ENCODE peak calls at places on chromosomes 1 and 21, in eight cellular contexts. N, E, K, C, F, Z, P and L are unnamed samples.

GRCh38 chr21:17512245-17513213 is at the start of gene CXADR:
- DNase-seq in N (peak; percentile 57), E (peak; percentile 44), K (no peak), C (no peak), F (peak; percentile 73), Z (peak; percentile 72), P (peak; percentile 15), L (peak; percentile 86)

GRCh38 chr1:204573563-204573925 is 57.3 kb downstream of the MDM4 start:
- DNase-seq in N (peak; percentile 30), E (no peak), K (no peak), C (no peak), F (no peak), Z (no peak), P (no peak), L (no peak)

GRCh38 chr21:28943631-28944030 is 49.0 kb downstream of the LTN1 start:
- DNase-seq in N (no peak), E (no peak), K (no peak), C (no peak), F (no peak), Z (no peak), P (no peak), L (no peak)

GRCh38 chr1:248840946-248841345 is 2.9 kb downstream of the ZNF672 start:
- DNase-seq in N (no peak), E (no peak), K (no peak), C (no peak), F (no peak), Z (no peak), P (no peak), L (no peak)

GRCh38 chr1:57966751-57967406 is 543.0 kb upstream of the DAB1 start:
- DNase-seq in N (no peak), E (no peak), K (no peak), C (peak; percentile 8), F (no peak), Z (no peak), P (no peak), L (no peak)

GRCh38 chr1:207282496-207283380 is 38.7 kb upstream of the CD55 start:
- DNase-seq in N (no peak), E (no peak), K (no peak), C (no peak), F (no peak), Z (no peak), P (no peak), L (no peak)

GRCh38 chr1:177278626-177279390 is 108.0 kb downstream of the BRINP2 start:
- DNase-seq in N (no peak), E (no peak), K (no peak), C (no peak), F (no peak), Z (no peak), P (no peak), L (no peak)

GRCh38 chr21:21734088-21734487 is 735.9 kb downstream of the NCAM2 start:
- DNase-seq in N (no peak), E (no peak), K (no peak), C (no peak), F (no peak), Z (no peak), P (no peak), L (no peak)

GRCh38 chr1:225458222-225458631 is 30.4 kb upstream of the LBR start:
- DNase-seq in N (no peak), E (no peak), K (peak; percentile 4), C (peak; percentile 70), F (no peak), Z (no peak), P (no peak), L (no peak)

GRCh38 chr1:217921126-217921900 is 290.2 kb downstream of the SPATA17 start:
- DNase-seq in N (no peak), E (no peak), K (no peak), C (no peak), F (no peak), Z (no peak), P (no peak), L (no peak)

GRCh38 chr1:6438047-6438525 is 13.5 kb downstream of the ESPN start:
- DNase-seq in N (peak; percentile 76), E (peak; percentile 54), K (no peak), C (peak; percentile 66), F (no peak), Z (peak; percentile 75), P (peak; percentile 64), L (peak; percentile 65)

GRCh38 chr1:20137604-20138003 is 1.5 kb upstream of the PLA2G2F start:
- DNase-seq in N (no peak), E (no peak), K (peak; percentile 13), C (no peak), F (no peak), Z (no peak), P (no peak), L (no peak)

GRCh38 chr1:101262060-101262459 is 25.2 kb downstream of the S1PR1 start:
- DNase-seq in N (no peak), E (no peak), K (no peak), C (peak; percentile 35), F (no peak), Z (no peak), P (no peak), L (no peak)

GRCh38 chr1:62175568-62176179 is 19.0 kb upstream of the L1TD1 start:
- DNase-seq in N (no peak), E (no peak), K (no peak), C (peak; percentile 53), F (no peak), Z (peak; percentile 40), P (no peak), L (peak; percentile 45)

DNA sequence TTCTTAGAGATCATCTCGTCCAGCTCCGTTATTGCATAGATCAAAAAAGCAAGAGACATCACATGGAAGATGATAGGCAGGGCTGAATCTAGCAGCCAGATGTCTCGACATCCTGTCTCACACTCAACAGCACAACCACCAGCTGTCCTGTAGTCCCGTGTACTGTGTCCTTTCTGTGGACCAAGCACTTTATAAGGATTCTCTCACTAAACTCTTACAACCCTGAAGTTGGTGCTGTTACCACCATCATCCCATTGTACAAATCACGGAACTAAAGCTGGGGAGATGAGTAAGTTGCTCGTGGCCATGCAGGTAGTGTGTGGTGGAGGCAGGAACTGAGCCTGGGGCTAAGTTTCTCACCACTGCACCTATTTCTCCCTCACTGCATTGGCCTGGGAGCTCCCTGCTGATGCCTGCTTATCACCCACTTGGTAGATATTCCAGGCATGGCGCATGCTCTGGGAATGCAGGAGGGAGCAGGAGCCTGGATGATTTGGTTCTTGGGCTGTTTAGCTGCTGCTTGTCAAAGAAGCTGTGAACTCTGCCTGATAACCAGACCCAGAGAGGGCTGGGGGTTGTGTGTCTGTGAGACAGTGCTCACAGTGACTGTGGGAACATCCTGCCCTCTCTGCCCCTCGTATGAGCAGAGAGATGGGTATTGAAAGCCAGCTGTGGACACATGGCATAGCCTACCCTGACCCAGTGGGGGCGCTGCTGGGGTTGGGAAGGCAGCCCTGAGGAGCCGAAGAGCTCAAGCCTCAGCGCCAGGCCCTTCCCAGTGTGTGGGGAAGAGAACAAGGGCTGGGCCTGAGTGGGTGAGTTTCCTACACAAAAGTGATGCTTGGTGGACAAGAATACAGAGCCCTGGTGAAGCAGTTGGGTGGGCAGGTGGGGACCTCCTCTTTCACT is 13.6 kb downstream of the PPFIA4 start:
- DNase-seq in N (no peak), E (peak; percentile 0), K (peak; percentile 54), C (peak; percentile 56), F (no peak), Z (no peak), P (no peak), L (no peak)
- TF ChIP-seq CTCF in N (no peak), E (no peak), K (no peak), C (peak; percentile 69), F (peak; percentile 29), Z (no peak), P (peak; percentile 38), L (no peak)

GRCh38 chr1:9715536-9716226 is 64.2 kb downstream of the PIK3CD start:
- DNase-seq in N (no peak), E (no peak), K (no peak), C (no peak), F (no peak), Z (no peak), P (no peak), L (no peak)

GRCh38 chr1:9710037-9710436 is 58.5 kb downstream of the PIK3CD start:
- DNase-seq in N (no peak), E (no peak), K (no peak), C (no peak), F (no peak), Z (no peak), P (no peak), L (no peak)

GRCh38 chr1:9716404-9717192 is 65.1 kb downstream of the PIK3CD start:
- DNase-seq in N (no peak), E (no peak), K (no peak), C (no peak), F (no peak), Z (no peak), P (no peak), L (no peak)

GRCh38 chr1:9714257-9714718 is 62.8 kb downstream of the PIK3CD start:
- DNase-seq in N (no peak), E (no peak), K (no peak), C (no peak), F (no peak), Z (no peak), P (no peak), L (no peak)

DNA sequence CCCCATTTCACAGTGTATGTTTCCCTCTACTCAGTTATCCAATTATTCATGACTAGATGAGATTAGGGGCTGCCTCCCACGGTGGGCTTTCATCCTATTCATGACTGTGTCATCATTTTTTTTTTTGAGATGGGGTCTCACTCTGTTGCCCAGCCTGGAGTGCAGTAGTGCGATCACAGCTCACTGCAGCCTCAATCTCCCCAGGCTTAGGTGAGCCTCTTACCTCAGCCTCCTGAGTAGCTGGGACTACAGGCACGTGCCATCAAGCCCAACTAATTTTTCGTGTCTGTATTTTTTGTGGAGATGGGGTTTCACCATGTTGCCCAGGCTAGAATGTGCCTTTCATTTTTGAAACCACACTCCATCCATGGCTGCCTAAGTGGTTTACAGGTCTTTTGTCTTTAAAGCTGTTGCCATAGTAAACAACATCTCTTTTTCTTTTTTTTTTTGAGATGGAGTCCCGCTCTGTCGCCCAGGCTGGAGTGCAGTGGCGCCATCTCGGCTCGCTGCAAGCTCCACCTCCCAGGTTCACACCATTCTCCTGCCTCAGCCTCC is 60.0 kb downstream of the PIK3CD start:
- DNase-seq in N (no peak), E (no peak), K (no peak), C (no peak), F (no peak), Z (no peak), P (no peak), L (no peak)
- TF ChIP-seq CTCF in N (no peak), E (no peak), K (no peak), C (no peak), F (no peak), Z (no peak), P (no peak), L (no peak)

GRCh38 chr1:211517006-211517405 is 25.0 kb upstream of the RD3 start:
- DNase-seq in N (no peak), E (no peak), K (no peak), C (peak; percentile 55), F (no peak), Z (no peak), P (no peak), L (no peak)
- TF ChIP-seq CTCF in N (no peak), E (no peak), K (no peak), C (no peak), F (peak; percentile 1), Z (no peak), P (no peak), L (no peak)

DNA sequence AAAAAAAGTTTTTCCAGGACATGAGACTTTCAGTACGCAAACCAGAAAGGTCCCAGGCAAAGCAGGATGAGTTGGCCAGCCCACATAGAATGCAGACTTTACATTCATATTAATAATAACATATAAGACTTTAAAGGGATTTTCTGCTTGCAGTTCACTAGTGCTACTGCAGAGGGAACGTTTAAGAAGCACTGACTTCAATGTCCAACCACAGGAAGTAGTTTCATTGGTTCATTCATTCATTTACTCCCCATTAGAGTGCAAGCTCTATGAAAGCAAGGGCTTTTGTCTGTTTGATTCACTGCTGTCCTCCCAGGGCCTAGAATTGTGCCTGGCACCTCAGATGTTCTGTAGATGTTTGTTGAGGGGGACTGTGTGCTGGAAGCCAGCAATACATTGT is 11.8 kb upstream of the SERINC2 start:
- DNase-seq in N (no peak), E (no peak), K (no peak), C (no peak), F (no peak), Z (no peak), P (no peak), L (no peak)
- TF ChIP-seq CTCF in N (no peak), E (no peak), K (no peak), C (no peak), F (no peak), Z (no peak), P (no peak), L (no peak)